ENCODE peak calls at places on chromosome 3, in six cellular contexts. Q, K, R, V, A and M are unnamed samples. For H3K27me3, the result is how much of the 10 kb centered on the place peaks cover.

GRCh38 chr3:58492385-58492970 is 582 bp downstream of the KCTD6 start:
- DNase-seq in Q (no peak), K (no peak), R (no peak), V (no peak), A (no peak), M (no peak)

GRCh38 chr3:113441051-113441770 is at the start of gene CFAP44:
- DNase-seq in Q (peak), K (no peak), R (peak), V (peak), A (no peak), M (peak)

GRCh38 chr3:15443826-15444524 is 16.6 kb downstream of the EAF1 start:
- DNase-seq in Q (no peak), K (no peak), R (no peak), V (no peak), A (no peak), M (no peak)

GRCh38 chr3:182925330-182925943 is 54.9 kb downstream of the DCUN1D1 start:
- DNase-seq in Q (no peak), K (no peak), R (no peak), V (no peak), A (no peak), M (no peak)

GRCh38 chr3:71447803-71448202 is 135.7 kb downstream of the FOXP1 start:
- DNase-seq in Q (no peak), K (no peak), R (no peak), V (no peak), A (no peak), M (no peak)

GRCh38 chr3:80338366-80338765 is 570.6 kb upstream of the ROBO1 start:
- DNase-seq in Q (no peak), K (peak), R (no peak), V (no peak), A (no peak), M (no peak)

GRCh38 chr3:34090876-34091275 is 292.4 kb downstream of the PDCD6IP start:
- DNase-seq in Q (no peak), K (no peak), R (no peak), V (no peak), A (no peak), M (no peak)

GRCh38 chr3:150015906-150016305 is 45.2 kb upstream of the PFN2 start:
- DNase-seq in Q (no peak), K (no peak), R (no peak), V (no peak), A (no peak), M (no peak)

GRCh38 chr3:141795719-141796435 is 32.7 kb downstream of the GRK7 start:
- DNase-seq in Q (no peak), K (peak), R (peak), V (no peak), A (no peak), M (peak)

GRCh38 chr3:156382458-156383346 is 172.2 kb downstream of the SSR3 start:
- DNase-seq in Q (no peak), K (no peak), R (no peak), V (peak), A (peak), M (no peak)
- TF ChIP-seq CTCF in Q (peak), K (peak), R (no peak), V (peak), A (peak), M (peak)

GRCh38 chr3:13637311-13637891 is 88.5 kb downstream of the FBLN2 start:
- DNase-seq in Q (no peak), K (no peak), R (no peak), V (no peak), A (no peak), M (no peak)
- H3K27me3 ChIP-seq in Q (under half), K (under half), R (under half), V (under half), A (under half), M (under half)

GRCh38 chr3:24351779-24352469 is 142.7 kb downstream of the THRB start:
- DNase-seq in Q (no peak), K (no peak), R (peak), V (no peak), A (no peak), M (no peak)
- TF ChIP-seq CTCF in Q (no peak), K (no peak), R (no peak), V (no peak), A (no peak), M (no peak)

GRCh38 chr3:46284981-46285683 is 42.9 kb downstream of the CCR3 start:
- DNase-seq in Q (no peak), K (no peak), R (no peak), V (no peak), A (no peak), M (peak)

GRCh38 chr3:46289551-46289950 is 47.3 kb downstream of the CCR3 start:
- DNase-seq in Q (no peak), K (no peak), R (no peak), V (no peak), A (no peak), M (no peak)

GRCh38 chr3:46283851-46284450 is 41.7 kb downstream of the CCR3 start:
- DNase-seq in Q (no peak), K (no peak), R (no peak), V (no peak), A (no peak), M (no peak)

GRCh38 chr3:46285931-46286330 is 43.7 kb downstream of the CCR3 start:
- DNase-seq in Q (no peak), K (no peak), R (no peak), V (no peak), A (no peak), M (no peak)

GRCh38 chr3:46286936-46287335 is 44.7 kb downstream of the CCR3 start:
- DNase-seq in Q (no peak), K (no peak), R (no peak), V (no peak), A (no peak), M (no peak)
- H3K27me3 ChIP-seq in Q (under half), K (under half), R (under half), V (under half), A (under half), M (under half)